ENCODE peak calls at places on chromosomes 7 and 10, in nine cellular contexts. M, W, E, B, X, Z, T, H and K are unnamed samples.

GRCh38 chr7:98811299-98811698 is 58.5 kb downstream of the TMEM130 start:
- DNase-seq in M (no peak), T (no peak), W (no peak), E (no peak), Z (no peak), H (no peak), X (no peak), B (no peak), K (no peak)

GRCh38 chr7:44564606-44565005 is 9.1 kb downstream of the DDX56 start:
- DNase-seq in Z (no peak), H (no peak), B (no peak), E (no peak), T (no peak), W (no peak), M (no peak), X (no peak), K (no peak)

GRCh38 chr7:111486472-111487142 is 75.7 kb downstream of the IMMP2L start:
- DNase-seq in E (no peak), B (peak), Z (peak), X (peak), H (peak), M (peak), T (peak), W (no peak), K (peak)

GRCh38 chr10:93600446-93600860 is 582 bp downstream of the RBP4 start:
- DNase-seq in E (no peak), W (no peak), T (no peak), M (peak), X (no peak), B (no peak), H (no peak), Z (no peak), K (no peak)

GRCh38 chr7:129066290-129067131 is 11.6 kb upstream of the TNPO3 start:
- DNase-seq in X (peak), Z (peak), E (no peak), H (peak), M (peak), W (peak), T (peak), B (peak), K (peak)

GRCh38 chr7:133851416-133851815 is 275.7 kb upstream of the LRGUK start:
- DNase-seq in B (no peak), M (no peak), X (no peak), W (peak), T (peak), E (no peak), Z (peak), H (no peak), K (no peak)

GRCh38 chr7:151694828-151695580 is 175.3 kb upstream of the RHEB start:
- DNase-seq in E (no peak), W (peak), B (no peak), Z (no peak), H (no peak), X (no peak), M (peak), T (peak), K (peak)

GRCh38 chr10:120788756-120789155 is 62.4 kb upstream of the WDR11 start:
- DNase-seq in X (no peak), Z (no peak), H (no peak), B (no peak), E (no peak), M (no peak), W (no peak), T (no peak), K (no peak)

GRCh38 chr7:45084336-45084735 is 4.4 kb downstream of the NACAD start:
- DNase-seq in H (no peak), E (no peak), M (no peak), X (no peak), Z (no peak), B (no peak), T (no peak), W (no peak), K (no peak)

GRCh38 chr10:34528320-34528719 is 286.8 kb downstream of the PARD3 start:
- DNase-seq in W (peak), H (no peak), E (no peak), B (peak), Z (peak), T (peak), M (peak), X (peak), K (peak)

GRCh38 chr7:69603937-69604494 is 5.7 kb downstream of the AUTS2 start:
- DNase-seq in Z (no peak), B (no peak), E (no peak), T (no peak), X (no peak), W (no peak), H (no peak), M (no peak), K (no peak)

GRCh38 chr10:42878134-42878820 is 95.7 kb downstream of the BMS1 start:
- DNase-seq in X (no peak), W (no peak), E (no peak), H (no peak), B (no peak), Z (no peak), M (no peak), T (no peak), K (no peak)

GRCh38 chr10:78436223-78436575 is 402.5 kb downstream of the RPS24 start:
- DNase-seq in H (no peak), T (no peak), W (no peak), M (no peak), E (no peak), B (no peak), Z (no peak), X (no peak), K (no peak)

GRCh38 chr10:14820775-14821154 is 17.1 kb downstream of the CDNF start:
- DNase-seq in W (no peak), B (no peak), T (no peak), E (no peak), H (peak), M (no peak), Z (no peak), X (no peak), K (no peak)

GRCh38 chr10:4953405-4953804 is 9.8 kb upstream of the AKR1C1 start:
- DNase-seq in X (no peak), H (no peak), E (no peak), B (no peak), T (no peak), W (no peak), M (no peak), Z (no peak), K (no peak)

GRCh38 chr7:47535033-47535703 is 46.7 kb downstream of the TNS3 start:
- DNase-seq in X (no peak), B (no peak), E (no peak), W (no peak), H (no peak), Z (peak), M (no peak), T (peak), K (no peak)

GRCh38 chr10:132292972-132293415 is 14.8 kb downstream of the STK32C start:
- DNase-seq in X (no peak), H (no peak), W (no peak), M (peak), B (no peak), E (no peak), Z (peak), T (no peak), K (no peak)

GRCh38 chr10:31157125-31157983 is 125.7 kb upstream of the ZNF438 start:
- DNase-seq in H (no peak), B (no peak), M (no peak), T (peak), X (peak), Z (peak), W (no peak), E (no peak), K (peak)

GRCh38 chr10:10855178-10855577 is 162.5 kb upstream of the CELF2 start:
- DNase-seq in W (no peak), T (no peak), Z (no peak), B (no peak), M (no peak), X (no peak), E (no peak), H (no peak), K (no peak)

GRCh38 chr10:42781893-42782445 is 626 bp upstream of the BMS1 start:
- DNase-seq in H (peak), X (no peak), Z (peak), T (peak), W (no peak), E (no peak), B (no peak), M (peak), K (no peak)

GRCh38 chr10:103457896-103458583 is 660 bp downstream of the CALHM1 start:
- DNase-seq in E (no peak), T (no peak), H (no peak), X (no peak), B (no peak), M (no peak), W (no peak), Z (no peak), K (no peak)

GRCh38 chr7:4707980-4708411 is 25.9 kb downstream of the FOXK1 start:
- DNase-seq in Z (no peak), W (no peak), H (no peak), X (no peak), M (no peak), T (no peak), B (no peak), E (no peak), K (no peak)

GRCh38 chr10:130027716-130028464 is 63.8 kb upstream of the EBF3 start:
- DNase-seq in X (no peak), B (peak), W (no peak), M (no peak), Z (no peak), E (no peak), T (peak), H (no peak), K (no peak)

GRCh38 chr7:154929006-154929726 is 73.8 kb downstream of the PAXIP1 start:
- DNase-seq in H (no peak), B (no peak), Z (no peak), X (no peak), T (no peak), W (no peak), M (no peak), E (no peak), K (no peak)

GRCh38 chr10:5447071-5447470 is 34.7 kb downstream of the NET1 start:
- DNase-seq in E (no peak), X (no peak), Z (peak), T (peak), M (peak), W (no peak), B (no peak), H (no peak), K (no peak)

GRCh38 chr7:80623465-80624252 is 14.8 kb upstream of the CD36 start:
- DNase-seq in B (no peak), X (no peak), M (peak), Z (no peak), T (no peak), E (no peak), H (no peak), W (no peak), K (no peak)

GRCh38 chr7:30433082-30433481 is 45.5 kb downstream of the NOD1 start:
- DNase-seq in E (no peak), B (no peak), M (no peak), H (peak), X (peak), T (peak), Z (peak), W (no peak), K (peak)

GRCh38 chr10:112953075-112953501 is 3.0 kb downstream of the TCF7L2 start:
- DNase-seq in H (no peak), Z (peak), W (peak), E (no peak), X (no peak), M (peak), T (peak), B (no peak), K (no peak)

GRCh38 chr7:143042159-143042820 is 9.9 kb upstream of the OR6V1 start:
- DNase-seq in X (no peak), M (no peak), W (no peak), Z (no peak), T (peak), E (no peak), H (no peak), B (no peak), K (no peak)

GRCh38 chr10:42519761-42520460 is 118.5 kb downstream of the ZNF33B start:
- DNase-seq in E (no peak), X (no peak), B (no peak), W (no peak), H (no peak), T (peak), Z (no peak), M (peak), K (no peak)

GRCh38 chr10:74593470-74593869 is 232.9 kb upstream of the KAT6B start:
- DNase-seq in M (peak), H (peak), T (peak), E (no peak), W (no peak), B (no peak), X (peak), Z (peak), K (peak)

GRCh38 chr7:105325225-105325904 is 63.4 kb downstream of the SRPK2 start:
- DNase-seq in E (no peak), W (no peak), T (no peak), B (no peak), Z (no peak), X (no peak), H (no peak), M (no peak), K (no peak)

GRCh38 chr7:25391295-25391861 is 163.1 kb upstream of the NPVF start:
- DNase-seq in M (peak), T (peak), Z (peak), B (peak), X (no peak), E (no peak), W (no peak), H (peak), K (peak)

GRCh38 chr7:22601028-22601795 is 101.2 kb upstream of the STEAP1B start:
- DNase-seq in B (no peak), E (no peak), W (no peak), M (no peak), Z (no peak), T (peak), H (no peak), X (no peak), K (no peak)

GRCh38 chr7:112072541-112073245 is 133.5 kb downstream of the DOCK4 start:
- DNase-seq in X (no peak), H (no peak), B (no peak), M (peak), E (no peak), Z (no peak), T (no peak), W (no peak), K (no peak)

GRCh38 chr10:35058134-35058533 is 32.0 kb downstream of the CUL2 start:
- DNase-seq in T (peak), E (no peak), W (peak), X (peak), B (peak), Z (peak), M (no peak), H (peak), K (peak)